ENCODE peak calls at places on chromosomes 2 and 18, in nine cellular contexts. A, K, W, E, R, B, N, C and H are unnamed samples.
A peak's percentile ranks its signal among the peaks of the same experiment; 100 is the strongest.

GRCh38 chr2:214135966-214136365 is 274.9 kb upstream of the VWC2L start:
- DNase-seq in A (no peak), K (no peak), W (peak; percentile 13), E (no peak), R (no peak), B (peak; percentile 6), N (no peak), C (no peak), H (no peak)

GRCh38 chr2:60468390-60469085 is 84.9 kb downstream of the BCL11A start:
- DNase-seq in A (no peak), K (no peak), W (peak; percentile 35), E (no peak), R (no peak), B (peak; percentile 26), N (no peak), C (no peak), H (no peak)

GRCh38 chr18:47724186-47724975 is 206.1 kb downstream of the SMAD2 start:
- DNase-seq in A (peak; percentile 53), K (no peak), W (no peak), E (no peak), R (no peak), B (no peak), N (no peak), C (no peak), H (no peak)

GRCh38 chr2:46249654-46250053 is 47.6 kb upstream of the EPAS1 start:
- DNase-seq in A (no peak), K (no peak), W (no peak), E (no peak), R (no peak), B (no peak), N (no peak), C (no peak), H (no peak)

GRCh38 chr2:33133436-33133835 is 186.7 kb downstream of the LTBP1 start:
- DNase-seq in A (no peak), K (no peak), W (peak; percentile 57), E (no peak), R (peak; percentile 28), B (peak; percentile 45), N (no peak), C (no peak), H (no peak)

GRCh38 chr2:143710879-143711278 is 581.7 kb downstream of the ARHGAP15 start:
- DNase-seq in A (no peak), K (no peak), W (no peak), E (no peak), R (no peak), B (no peak), N (no peak), C (no peak), H (no peak)

GRCh38 chr2:237427807-237428506 is 14.0 kb upstream of the COL6A3 start:
- DNase-seq in A (no peak), K (no peak), W (no peak), E (no peak), R (no peak), B (no peak), N (no peak), C (no peak), H (no peak)

GRCh38 chr18:48034651-48035555 is 104.4 kb upstream of the SMAD2 start:
- DNase-seq in A (no peak), K (no peak), W (no peak), E (no peak), R (no peak), B (no peak), N (peak; percentile 71), C (no peak), H (no peak)

GRCh38 chr18:34818069-34818468 is 108.0 kb downstream of the DTNA start:
- DNase-seq in A (no peak), K (no peak), W (no peak), E (no peak), R (no peak), B (no peak), N (no peak), C (no peak), H (no peak)

GRCh38 chr2:238290079-238290478 is 1.7 kb upstream of the PER2 start:
- DNase-seq in A (peak; percentile 73), K (peak; percentile 67), W (peak; percentile 58), E (peak; percentile 83), R (peak; percentile 12), B (peak; percentile 43), N (no peak), C (peak; percentile 100), H (peak; percentile 84)

GRCh38 chr2:105635564-105635963 is 109.1 kb upstream of the NCK2 start:
- DNase-seq in A (no peak), K (no peak), W (no peak), E (no peak), R (no peak), B (no peak), N (no peak), C (no peak), H (no peak)

GRCh38 chr2:35708411-35708810 is 647.2 kb upstream of the CRIM1 start:
- DNase-seq in A (no peak), K (no peak), W (no peak), E (no peak), R (no peak), B (no peak), N (no peak), C (no peak), H (no peak)

GRCh38 chr2:183950673-183951072 is 647.7 kb upstream of the ZNF804A start:
- DNase-seq in A (no peak), K (no peak), W (peak; percentile 2), E (no peak), R (no peak), B (no peak), N (peak; percentile 7), C (no peak), H (peak; percentile 30)

GRCh38 chr2:85354286-85355072 is at the start of the genes ELMOD3 and RETSAT:
- DNase-seq in A (peak; percentile 98), K (peak; percentile 98), W (peak; percentile 100), E (peak; percentile 100), R (peak; percentile 99), B (peak; percentile 99), N (peak; percentile 92), C (peak; percentile 100), H (peak; percentile 99)

GRCh38 chr2:218030409-218031195 is 27.8 kb upstream of the TNS1 start:
- DNase-seq in A (no peak), K (no peak), W (no peak), E (no peak), R (no peak), B (no peak), N (no peak), C (no peak), H (no peak)

GRCh38 chr2:51103205-51103604 is 71.3 kb upstream of the NRXN1 start:
- DNase-seq in A (peak; percentile 77), K (peak; percentile 67), W (peak; percentile 65), E (peak; percentile 49), R (peak; percentile 21), B (peak; percentile 51), N (peak; percentile 2), C (no peak), H (peak; percentile 46)

GRCh38 chr2:66528974-66529724 is 94.2 kb downstream of the MEIS1 start:
- DNase-seq in A (no peak), K (no peak), W (no peak), E (peak; percentile 31), R (no peak), B (no peak), N (no peak), C (no peak), H (no peak)

GRCh38 chr18:11308499-11308898 is 159.1 kb upstream of the PIEZO2 start:
- DNase-seq in A (no peak), K (no peak), W (peak; percentile 73), E (no peak), R (no peak), B (peak; percentile 68), N (no peak), C (no peak), H (no peak)

DNA sequence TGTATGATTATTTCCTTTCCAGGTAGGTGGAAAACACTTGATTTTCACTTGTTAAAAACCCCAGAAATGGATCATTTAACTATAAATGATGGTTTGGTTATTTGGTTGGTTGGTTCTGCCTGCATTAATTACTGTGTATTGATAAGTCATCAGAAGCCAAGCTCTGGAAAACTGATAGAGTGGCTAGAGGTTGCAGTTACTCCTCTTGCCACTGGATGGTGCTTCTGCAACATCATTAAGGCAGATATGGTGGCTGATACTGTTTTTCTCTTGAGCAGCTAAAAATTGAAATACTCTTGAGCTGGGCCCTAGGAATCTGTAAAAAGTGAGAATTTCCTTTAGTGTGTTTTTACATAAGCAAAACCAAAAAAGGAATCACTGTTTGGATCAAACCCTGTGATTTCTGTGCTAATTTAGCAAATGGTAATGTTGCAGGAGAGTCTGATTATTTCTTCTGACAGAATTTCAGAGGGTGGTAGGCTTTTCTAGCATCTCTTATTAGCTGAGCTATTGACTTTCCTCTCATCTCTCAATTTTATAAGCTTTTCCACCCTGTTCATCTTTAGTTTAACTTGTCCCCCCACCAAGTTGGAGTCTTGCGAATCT is 54.3 kb downstream of the RAB10 start:
- DNase-seq in A (peak; percentile 47), K (no peak), W (no peak), E (peak; percentile 42), R (peak; percentile 37), B (no peak), N (peak; percentile 66), C (peak; percentile 48), H (peak; percentile 28)
- TF ChIP-seq CTCF in A (peak; percentile 75), K (peak; percentile 81), W (peak; percentile 84), E (peak; percentile 80), R (peak; percentile 56), B (peak; percentile 82), N (peak; percentile 80), C (peak; percentile 77), H (peak; percentile 61)

GRCh38 chr2:28137221-28137620 is 246.7 kb downstream of the BABAM2 start:
- DNase-seq in A (no peak), K (no peak), W (peak; percentile 85), E (no peak), R (no peak), B (peak; percentile 79), N (no peak), C (peak; percentile 29), H (peak; percentile 62)
- H3K4me2 ChIP-seq in A (no peak overlapping the region), K (no peak overlapping the region), W (no peak overlapping the region), E (no peak overlapping the region), R (no peak overlapping the region), B (no peak overlapping the region), N (peak overlapping the region; percentile 0), C (peak overlapping the region; percentile 25), H (no peak overlapping the region)

DNA sequence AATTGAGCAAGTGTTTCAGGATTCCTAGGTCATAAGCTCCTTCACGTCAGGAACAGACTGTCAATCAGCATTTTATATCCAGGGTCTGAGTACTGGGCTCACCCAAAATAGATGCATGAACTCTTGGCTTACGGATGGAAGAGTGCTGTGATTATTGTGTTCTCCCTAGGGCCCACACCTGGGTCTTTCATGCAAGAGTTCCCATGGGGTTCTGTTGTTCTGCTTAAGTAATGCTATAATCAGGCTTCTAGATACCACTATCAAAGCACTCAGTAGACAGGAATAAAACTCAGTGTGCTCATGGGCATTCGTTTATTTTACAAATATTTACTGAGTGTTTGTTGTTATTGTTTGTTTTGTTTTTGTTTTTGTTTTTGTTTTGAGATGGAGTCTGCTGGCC is 46.4 kb upstream of the PMAIP1 start:
- DNase-seq in A (no peak), K (no peak), W (no peak), E (no peak), R (no peak), B (no peak), N (no peak), C (no peak), H (no peak)
- TF ChIP-seq CTCF in A (no peak), K (no peak), W (no peak), E (no peak), R (no peak), B (no peak), N (no peak), C (no peak), H (no peak)

GRCh38 chr2:121074322-121074932 is 210.6 kb downstream of the TFCP2L1 start:
- DNase-seq in A (no peak), K (peak; percentile 70), W (peak; percentile 16), E (no peak), R (no peak), B (no peak), N (no peak), C (peak; percentile 20), H (no peak)
- H3K4me2 ChIP-seq in A (peak overlapping the region; percentile 79), K (no peak overlapping the region), W (no peak overlapping the region), E (no peak overlapping the region), R (no peak overlapping the region), B (peak overlapping the region; percentile 11), N (peak overlapping the region; percentile 72), C (peak overlapping the region; percentile 91), H (no peak overlapping the region)